ENCODE peak calls at places on chromosomes 5 and 9, in eight cellular contexts. D, Y, W, M, J, E, A and I are unnamed samples.

GRCh38 chr9:83620841-83621636 is 1.9 kb upstream of the IDNK start:
- DNase-seq in D (peak), Y (peak), W (peak), M (peak), J (no peak), E (no peak), A (no peak), I (peak)

GRCh38 chr9:89870207-89870606 is 265.4 kb downstream of the GADD45G start:
- DNase-seq in D (no peak), Y (no peak), W (no peak), M (no peak), J (no peak), E (no peak), A (peak), I (no peak)

GRCh38 chr5:153937661-153938060 is 101.0 kb downstream of the FAM114A2 start:
- DNase-seq in D (no peak), Y (no peak), W (no peak), M (no peak), J (no peak), E (no peak), A (no peak), I (no peak)

GRCh38 chr5:127957183-127957582 is 126.4 kb upstream of the SLC12A2 start:
- DNase-seq in D (peak), Y (no peak), W (peak), M (no peak), J (peak), E (no peak), A (no peak), I (no peak)

GRCh38 chr9:6805532-6805931 is 47.8 kb downstream of the KDM4C start:
- DNase-seq in D (peak), Y (no peak), W (peak), M (no peak), J (no peak), E (no peak), A (no peak), I (no peak)

GRCh38 chr5:9479981-9480380 is 65.9 kb downstream of the SEMA5A start:
- DNase-seq in D (no peak), Y (no peak), W (no peak), M (no peak), J (no peak), E (no peak), A (no peak), I (no peak)

GRCh38 chr5:168347786-168348414 is 56.5 kb downstream of the WWC1 start:
- DNase-seq in D (no peak), Y (no peak), W (no peak), M (no peak), J (no peak), E (no peak), A (no peak), I (no peak)

GRCh38 chr9:82721596-82721995 is 341.3 kb downstream of the RASEF start:
- DNase-seq in D (no peak), Y (no peak), W (no peak), M (no peak), J (no peak), E (peak), A (no peak), I (no peak)

GRCh38 chr5:169433221-169433651 is 132.3 kb upstream of the SLIT3 start:
- DNase-seq in D (no peak), Y (no peak), W (peak), M (no peak), J (no peak), E (peak), A (no peak), I (no peak)

GRCh38 chr9:94287877-94288513 is 28.9 kb downstream of the ZNF169 start:
- DNase-seq in D (peak), Y (no peak), W (no peak), M (no peak), J (no peak), E (no peak), A (no peak), I (no peak)

GRCh38 chr9:128266868-128267590 is 8.8 kb downstream of the GOLGA2 start:
- DNase-seq in D (no peak), Y (no peak), W (no peak), M (no peak), J (no peak), E (no peak), A (no peak), I (no peak)

GRCh38 chr5:152511531-152512132 is 106.6 kb upstream of the NMUR2 start:
- DNase-seq in D (no peak), Y (no peak), W (no peak), M (no peak), J (no peak), E (no peak), A (no peak), I (no peak)

GRCh38 chr9:38066907-38067610 is 2.0 kb downstream of the SHB start:
- DNase-seq in D (peak), Y (no peak), W (no peak), M (peak), J (no peak), E (no peak), A (no peak), I (no peak)

GRCh38 chr5:177473461-177473991 is at the start of gene DBN1:
- DNase-seq in D (no peak), Y (no peak), W (no peak), M (no peak), J (no peak), E (no peak), A (no peak), I (no peak)

GRCh38 chr9:21770877-21771560 is 31.4 kb upstream of the MTAP start:
- DNase-seq in D (no peak), Y (no peak), W (peak), M (no peak), J (no peak), E (peak), A (no peak), I (no peak)

GRCh38 chr9:105205787-105206511 is 38.5 kb upstream of the SLC44A1 start:
- DNase-seq in D (peak), Y (no peak), W (peak), M (peak), J (peak), E (no peak), A (peak), I (no peak)

GRCh38 chr5:82512025-82512424 is 233.9 kb upstream of the RPS23 start:
- DNase-seq in D (no peak), Y (no peak), W (no peak), M (no peak), J (no peak), E (no peak), A (no peak), I (no peak)

GRCh38 chr9:8570776-8571175 is 771.2 kb upstream of the DMAC1 start:
- DNase-seq in D (no peak), Y (no peak), W (no peak), M (no peak), J (no peak), E (no peak), A (no peak), I (no peak)

GRCh38 chr9:137271696-137272076 is 5.8 kb upstream of the TOR4A start:
- DNase-seq in D (no peak), Y (no peak), W (no peak), M (no peak), J (no peak), E (no peak), A (no peak), I (no peak)

GRCh38 chr5:63211413-63212132 is 633.0 kb downstream of the LRRC70 start:
- DNase-seq in D (no peak), Y (no peak), W (no peak), M (no peak), J (no peak), E (no peak), A (no peak), I (no peak)

GRCh38 chr9:36401179-36401740 is 1.2 kb upstream of the RNF38 start:
- DNase-seq in D (no peak), Y (no peak), W (peak), M (no peak), J (peak), E (peak), A (no peak), I (no peak)

GRCh38 chr9:18947772-18948391 is 85.1 kb downstream of the SAXO1 start:
- DNase-seq in D (no peak), Y (no peak), W (no peak), M (no peak), J (no peak), E (no peak), A (no peak), I (no peak)

GRCh38 chr9:116572095-116572748 is 114.9 kb upstream of the TRIM32 start:
- DNase-seq in D (peak), Y (no peak), W (peak), M (peak), J (peak), E (no peak), A (peak), I (no peak)
- TF ChIP-seq CTCF in D (peak), Y (no peak), W (peak), M (peak), J (peak), E (peak), A (peak), I (no peak)

GRCh38 chr9:33184947-33185346 is 17.8 kb upstream of the B4GALT1 start:
- DNase-seq in D (no peak), Y (no peak), W (no peak), M (no peak), J (no peak), E (no peak), A (no peak), I (no peak)

GRCh38 chr9:33187519-33188218 is 20.5 kb upstream of the B4GALT1 start:
- DNase-seq in D (peak), Y (no peak), W (peak), M (no peak), J (peak), E (no peak), A (no peak), I (no peak)

GRCh38 chr9:33186457-33187168 is 19.5 kb upstream of the B4GALT1 start:
- DNase-seq in D (peak), Y (no peak), W (no peak), M (no peak), J (no peak), E (no peak), A (no peak), I (no peak)

GRCh38 chr9:33185858-33186257 is 18.7 kb upstream of the B4GALT1 start:
- DNase-seq in D (no peak), Y (no peak), W (no peak), M (no peak), J (no peak), E (no peak), A (no peak), I (no peak)

DNA sequence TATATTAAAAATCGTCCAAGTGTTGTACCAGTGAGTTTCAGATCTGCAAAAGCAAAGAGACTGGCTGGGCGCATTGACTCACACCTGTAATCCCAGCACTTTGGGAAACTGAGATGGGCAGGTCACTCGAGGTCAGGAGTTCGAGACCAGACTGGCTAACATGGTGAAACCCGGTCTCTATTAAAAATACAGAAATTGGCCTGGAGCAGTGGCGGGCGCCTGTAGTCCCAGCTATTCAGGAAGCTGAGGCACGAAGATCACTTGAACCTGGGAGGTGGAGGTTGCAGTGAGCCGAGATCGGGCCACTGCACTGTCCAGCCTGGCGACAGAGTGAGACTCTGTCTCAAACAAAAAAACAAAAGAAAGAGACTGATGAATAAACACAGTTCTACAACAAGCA is 18.3 kb upstream of the B4GALT1 start:
- DNase-seq in D (no peak), Y (no peak), W (no peak), M (no peak), J (no peak), E (no peak), A (no peak), I (no peak)
- TF ChIP-seq CTCF in D (no peak), Y (no peak), W (no peak), M (no peak), J (no peak), E (no peak), A (no peak), I (no peak)

DNA sequence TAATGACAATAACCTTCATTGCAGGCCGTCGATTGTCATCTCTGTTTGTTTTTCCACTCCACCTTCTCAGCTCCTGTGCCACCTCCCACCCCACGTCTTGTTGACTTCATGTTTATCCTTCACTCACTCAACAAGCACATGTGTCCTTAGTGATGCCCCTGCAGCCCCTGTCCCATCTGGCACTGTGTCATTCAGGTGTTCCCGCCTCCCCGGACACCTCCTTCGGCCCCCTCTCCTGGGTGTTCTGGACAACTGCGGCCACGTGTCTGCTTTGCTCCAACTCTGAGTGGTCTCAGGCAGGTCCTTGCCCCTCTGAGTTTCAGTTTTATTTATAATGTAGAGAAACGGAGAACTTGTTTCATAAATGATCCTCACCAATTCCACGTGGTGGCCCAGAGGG is 91.0 kb upstream of the COL5A1 start:
- DNase-seq in D (no peak), Y (no peak), W (no peak), M (no peak), J (no peak), E (no peak), A (no peak), I (no peak)
- TF ChIP-seq CTCF in D (no peak), Y (no peak), W (peak), M (no peak), J (no peak), E (no peak), A (no peak), I (no peak)

GRCh38 chr5:156715287-156715686 is 134.8 kb upstream of the PPP1R2B start:
- DNase-seq in D (no peak), Y (no peak), W (no peak), M (no peak), J (no peak), E (no peak), A (no peak), I (no peak)
- TF ChIP-seq CTCF in D (no peak), Y (no peak), W (no peak), M (no peak), J (no peak), E (no peak), A (no peak), I (no peak)

GRCh38 chr5:139253115-139253514 is 40.4 kb upstream of the MATR3 start:
- DNase-seq in D (no peak), Y (no peak), W (no peak), M (no peak), J (no peak), E (no peak), A (no peak), I (no peak)

GRCh38 chr5:139251281-139251687 is 42.3 kb upstream of the MATR3 start:
- DNase-seq in D (no peak), Y (no peak), W (no peak), M (peak), J (no peak), E (no peak), A (no peak), I (peak)

GRCh38 chr5:139248826-139249453 is 44.6 kb upstream of the MATR3 start:
- DNase-seq in D (no peak), Y (no peak), W (no peak), M (no peak), J (no peak), E (no peak), A (no peak), I (no peak)

GRCh38 chr5:139256820-139257219 is 36.7 kb upstream of the MATR3 start:
- DNase-seq in D (no peak), Y (no peak), W (no peak), M (no peak), J (no peak), E (no peak), A (no peak), I (no peak)

DNA sequence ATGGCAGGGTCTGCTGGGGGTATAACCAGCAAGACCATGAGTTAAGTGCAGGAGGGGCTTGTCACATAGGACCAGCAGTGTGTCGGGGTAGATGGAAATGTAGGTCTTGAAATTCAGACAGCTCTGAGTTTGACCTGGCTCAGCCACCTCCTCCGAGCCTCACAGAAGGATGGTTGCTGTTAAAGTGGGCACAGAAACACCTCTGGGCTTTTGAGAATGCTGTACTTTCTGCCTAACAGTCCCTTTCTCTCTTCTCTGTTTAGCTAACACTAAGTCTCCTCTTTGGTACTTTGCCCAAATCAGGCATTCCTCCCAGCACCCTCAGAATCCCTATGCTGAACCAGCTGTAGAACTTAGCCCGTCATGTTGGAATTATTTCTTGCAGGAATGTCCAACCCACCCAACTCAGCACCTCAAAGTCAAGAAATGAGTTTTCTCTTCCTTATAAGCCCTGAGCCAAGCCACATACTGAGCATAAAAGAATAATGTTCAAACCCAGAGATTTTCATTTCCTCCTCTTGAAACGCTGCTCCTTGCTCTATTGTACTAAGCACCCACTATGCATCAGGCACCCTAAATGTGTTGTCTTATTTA is 41.7 kb upstream of the MATR3 start:
- DNase-seq in D (no peak), Y (no peak), W (no peak), M (no peak), J (no peak), E (no peak), A (no peak), I (no peak)
- TF ChIP-seq CTCF in D (no peak), Y (no peak), W (no peak), M (no peak), J (no peak), E (no peak), A (no peak), I (no peak)

DNA sequence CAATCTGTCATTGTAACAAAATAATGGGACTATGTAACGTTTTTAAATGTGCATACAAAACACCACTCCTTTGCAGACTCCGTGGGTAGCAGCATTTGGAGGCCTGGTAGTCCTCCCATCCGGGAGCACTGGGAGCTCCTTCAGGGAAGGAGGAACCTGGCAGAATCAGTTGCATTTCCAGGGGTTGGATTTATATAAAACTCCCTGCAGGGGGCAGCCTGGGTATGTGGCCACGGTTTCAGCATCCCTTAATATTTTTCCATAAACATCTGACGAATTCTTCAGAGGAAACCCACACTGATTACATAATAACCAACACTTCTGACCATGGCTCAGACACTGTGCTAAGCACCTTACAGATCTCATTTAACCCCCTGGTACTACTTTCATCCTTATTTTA is 6.1 kb upstream of the AFAP1L1 start:
- DNase-seq in D (peak), Y (no peak), W (no peak), M (no peak), J (no peak), E (no peak), A (no peak), I (no peak)
- TF ChIP-seq CTCF in D (peak), Y (no peak), W (peak), M (no peak), J (peak), E (peak), A (no peak), I (no peak)

GRCh38 chr5:6783787-6784186 is 70.6 kb downstream of the TENT4A start:
- DNase-seq in D (no peak), Y (no peak), W (no peak), M (no peak), J (no peak), E (no peak), A (no peak), I (no peak)

GRCh38 chr5:6784481-6784880 is 71.2 kb downstream of the TENT4A start:
- DNase-seq in D (no peak), Y (no peak), W (no peak), M (no peak), J (no peak), E (no peak), A (no peak), I (no peak)

GRCh38 chr5:6781711-6782110 is 68.5 kb downstream of the TENT4A start:
- DNase-seq in D (no peak), Y (no peak), W (no peak), M (no peak), J (no peak), E (no peak), A (no peak), I (no peak)

GRCh38 chr5:6785161-6785860 is 72.1 kb downstream of the TENT4A start:
- DNase-seq in D (no peak), Y (no peak), W (no peak), M (no peak), J (no peak), E (no peak), A (no peak), I (no peak)

GRCh38 chr5:6780802-6781391 is 67.7 kb downstream of the TENT4A start:
- DNase-seq in D (no peak), Y (no peak), W (no peak), M (no peak), J (no peak), E (no peak), A (no peak), I (no peak)
- TF ChIP-seq CTCF in D (peak), Y (peak), W (peak), M (peak), J (no peak), E (peak), A (no peak), I (peak)

GRCh38 chr5:149729150-149729549 is 960 bp upstream of the PPARGC1B start:
- DNase-seq in D (no peak), Y (no peak), W (no peak), M (no peak), J (no peak), E (no peak), A (no peak), I (no peak)

GRCh38 chr5:149732500-149733128 is 2.5 kb downstream of the PPARGC1B start:
- DNase-seq in D (peak), Y (no peak), W (no peak), M (no peak), J (peak), E (no peak), A (no peak), I (no peak)

GRCh38 chr5:149731617-149732400 is 1.7 kb downstream of the PPARGC1B start:
- DNase-seq in D (peak), Y (peak), W (peak), M (peak), J (peak), E (peak), A (peak), I (peak)

GRCh38 chr5:149731332-149731616 is 1.2 kb downstream of the PPARGC1B start:
- DNase-seq in D (no peak), Y (no peak), W (no peak), M (no peak), J (no peak), E (no peak), A (no peak), I (no peak)

DNA sequence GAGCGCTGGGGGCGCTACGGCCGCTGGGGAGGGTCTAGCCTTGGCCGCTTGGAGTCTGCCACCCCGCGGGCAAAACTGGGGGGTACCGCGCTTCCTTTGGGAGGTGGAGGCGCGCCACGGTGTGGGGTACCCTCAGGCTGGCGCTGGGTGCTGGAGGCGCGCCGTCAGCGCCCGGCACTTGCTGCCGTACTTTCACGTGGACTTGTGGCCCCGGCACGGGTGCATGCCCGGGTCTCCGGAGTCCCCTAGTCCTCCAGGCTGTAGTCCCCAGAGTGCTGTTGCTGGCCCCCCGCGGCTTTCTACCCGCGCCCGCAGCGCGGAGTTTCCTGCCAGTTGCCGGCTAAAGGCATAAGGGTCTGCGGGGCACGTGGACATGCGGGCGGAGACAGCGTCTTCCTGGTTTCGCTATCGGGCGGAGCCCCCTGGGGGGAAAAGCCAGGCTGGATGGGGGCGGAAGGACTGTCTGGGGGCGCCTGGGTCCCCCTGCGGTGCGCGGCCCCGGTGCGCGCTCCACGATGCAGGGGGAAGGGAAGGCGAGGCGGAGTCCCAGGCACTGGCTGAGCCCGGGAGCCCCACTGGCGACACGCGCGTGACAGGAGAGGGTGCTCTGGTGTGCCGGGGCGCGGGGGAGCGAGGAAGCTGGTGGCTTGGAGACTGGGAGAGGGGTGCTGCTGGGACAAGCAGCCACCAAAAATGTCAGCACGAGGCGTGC is 666 bp downstream of the PPARGC1B start:
- DNase-seq in D (peak), Y (peak), W (no peak), M (peak), J (peak), E (no peak), A (no peak), I (peak)
- TF ChIP-seq CTCF in D (no peak), Y (no peak), W (no peak), M (no peak), J (no peak), E (peak), A (no peak), I (no peak)

GRCh38 chr9:133955821-133956411 is 36.2 kb downstream of the VAV2 start:
- DNase-seq in D (no peak), Y (no peak), W (peak), M (peak), J (no peak), E (no peak), A (no peak), I (no peak)
- TF ChIP-seq CTCF in D (no peak), Y (no peak), W (peak), M (no peak), J (no peak), E (peak), A (no peak), I (no peak)